ENCODE peak calls at places on chromosomes 4 and X, in seven cellular contexts. C is fibroblast of mammary gland, H is fibroblast of pulmonary artery, N is GM20000, A is Calu3, V is ovary, K is neural progenitor cell. I is an unnamed sample.

GRCh38 chrX:42127563-42127962 is 204.2 kb upstream of the CASK start:
- DNase-seq in C (no peak), H (no peak), N (no peak), A (no peak), V (no peak), K (no peak), I (no peak)

GRCh38 chr4:168491563-168491962 is 5.3 kb upstream of the PALLD start:
- DNase-seq in C (no peak), H (no peak), N (no peak), A (no peak), V (no peak), K (no peak), I (no peak)

GRCh38 chr4:47836655-47837581 is 949 bp downstream of the CORIN start:
- DNase-seq in C (peak; percentile 80), H (peak; percentile 82), N (peak; percentile 72), A (peak; percentile 77), V (peak; percentile 51), K (peak; percentile 89), I (peak; percentile 82)

GRCh38 chr4:146260521-146260920 is 46.2 kb downstream of the REELD1 start:
- DNase-seq in C (no peak), H (no peak), N (no peak), A (peak; percentile 16), V (no peak), K (no peak), I (no peak)

GRCh38 chr4:74258949-74259348 is 49.3 kb upstream of the EPGN start:
- DNase-seq in C (no peak), H (peak; percentile 90), N (no peak), A (peak; percentile 30), V (no peak), K (no peak), I (no peak)

GRCh38 chr4:47287735-47288134 is 175.8 kb downstream of the COMMD8 start:
- DNase-seq in C (peak; percentile 38), H (peak; percentile 62), N (peak; percentile 9), A (no peak), V (no peak), K (no peak), I (no peak)

GRCh38 chr4:19492611-19493010 is 759.1 kb upstream of the SLIT2 start:
- DNase-seq in C (peak; percentile 48), H (peak; percentile 29), N (no peak), A (no peak), V (no peak), K (no peak), I (no peak)

GRCh38 chr4:7753271-7753670 is 186.4 kb downstream of the AFAP1 start:
- DNase-seq in C (peak; percentile 51), H (no peak), N (no peak), A (no peak), V (no peak), K (no peak), I (no peak)

GRCh38 chrX:110825972-110826371 is 30.4 kb upstream of the CHRDL1 start:
- DNase-seq in C (no peak), H (no peak), N (no peak), A (no peak), V (no peak), K (no peak), I (no peak)
- TF ChIP-seq CTCF in C (no peak), H (no peak), N (no peak), A (no peak), V (no peak), K (no peak), I (no peak)

DNA sequence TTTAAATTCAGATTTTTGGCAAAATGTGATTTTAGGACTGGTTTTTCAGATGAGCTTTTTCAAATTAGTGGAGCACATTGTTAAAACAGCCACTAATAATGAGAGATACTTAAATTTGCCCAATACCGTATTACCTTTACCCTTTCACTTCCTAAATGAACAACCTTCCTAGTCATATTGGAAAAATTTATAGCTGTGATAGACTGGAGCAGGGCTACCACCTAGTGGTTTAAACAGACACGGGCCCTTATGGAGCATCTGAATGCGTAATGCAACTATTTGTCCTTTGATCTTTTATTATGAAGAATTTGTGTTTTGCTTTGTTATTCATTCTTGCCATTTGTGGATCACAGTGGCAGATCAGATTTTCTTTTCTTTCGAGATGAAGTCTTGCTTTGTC is 72.7 kb downstream of the KDM6A start:
- DNase-seq in C (no peak), H (no peak), N (no peak), A (peak; percentile 12), V (no peak), K (no peak), I (no peak)
- TF ChIP-seq CTCF in C (peak; percentile 20), H (no peak), N (no peak), A (no peak), V (no peak), K (peak; percentile 21), I (no peak)

GRCh38 chr4:42280327-42281095 is 116.8 kb upstream of the SHISA3 start:
- DNase-seq in C (peak; percentile 48), H (peak; percentile 57), N (peak; percentile 53), A (peak; percentile 1), V (no peak), K (peak; percentile 39), I (no peak)
- TF ChIP-seq CTCF in C (peak; percentile 77), H (peak; percentile 82), N (peak; percentile 67), A (no peak), V (no peak), K (peak; percentile 60), I (peak; percentile 93)

GRCh38 chr4:98928505-98929340 is at the start of gene EIF4E:
- DNase-seq in C (peak; percentile 99), H (peak; percentile 99), N (peak; percentile 91), A (peak; percentile 92), V (peak; percentile 98), K (peak; percentile 98), I (peak; percentile 94)
- TF ChIP-seq CTCF in C (peak; percentile 8), H (peak; percentile 5), N (peak; percentile 30), A (no peak), V (peak; percentile 6), K (peak; percentile 32), I (peak; percentile 36)

DNA sequence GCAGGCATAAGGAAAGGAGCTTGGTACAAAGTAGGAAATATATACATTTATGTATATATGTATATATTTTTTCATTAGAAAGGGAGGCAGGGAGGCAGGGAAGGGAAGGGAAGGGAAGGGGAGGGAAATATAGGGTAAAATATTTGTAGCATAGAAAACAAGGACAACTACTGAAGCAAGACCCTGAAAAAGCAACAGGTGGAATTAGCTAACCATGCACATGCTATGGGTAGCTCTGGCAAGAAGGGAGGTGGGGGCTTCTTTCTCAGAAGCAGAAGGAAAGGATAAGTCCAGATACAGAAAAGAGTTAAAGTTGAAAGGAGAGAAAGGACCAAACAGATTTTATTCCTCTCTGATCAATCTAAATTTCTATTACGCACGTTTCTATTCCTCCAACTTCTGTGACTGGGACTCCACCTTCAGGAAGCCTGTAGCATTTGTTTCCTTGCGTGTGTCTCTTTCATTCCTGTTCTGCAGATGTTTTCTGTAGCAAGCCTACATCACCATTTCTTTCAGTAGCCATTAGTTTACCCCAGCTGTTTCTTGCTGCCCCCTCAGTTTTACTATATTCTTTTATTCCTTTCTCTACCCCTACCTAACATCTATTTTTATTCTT is 82.9 kb downstream of the OR13H1 start:
- DNase-seq in C (peak; percentile 23), H (peak; percentile 10), N (no peak), A (no peak), V (no peak), K (peak; percentile 24), I (no peak)
- TF ChIP-seq CTCF in C (peak; percentile 29), H (no peak), N (no peak), A (no peak), V (no peak), K (peak; percentile 52), I (no peak)